ENCODE peak calls at places on chromosomes 1 and 21, in six cellular contexts. S, A, K, Q, R and V are unnamed samples.

GRCh38 chr1:10622896-10623295 is 148.1 kb downstream of the PEX14 start:
- DNase-seq in S (no peak), A (no peak), K (no peak), Q (no peak), R (no peak), V (no peak)

GRCh38 chr1:36393686-36394085 is 4.0 kb downstream of the LSM10 start:
- DNase-seq in S (no peak), A (no peak), K (no peak), Q (no peak), R (no peak), V (no peak)

GRCh38 chr1:36693116-36693515 is 210.4 kb upstream of the CSF3R start:
- DNase-seq in S (no peak), A (no peak), K (no peak), Q (no peak), R (no peak), V (no peak)

GRCh38 chr1:10646347-10646861 is 150.0 kb downstream of the CASZ1 start:
- DNase-seq in S (peak; percentile 43), A (no peak), K (peak; percentile 50), Q (no peak), R (peak; percentile 33), V (peak; percentile 76)

GRCh38 chr1:185917646-185918045 is 183.5 kb downstream of the HMCN1 start:
- DNase-seq in S (peak; percentile 68), A (peak; percentile 60), K (peak; percentile 44), Q (peak; percentile 47), R (no peak), V (peak; percentile 51)

GRCh38 chr1:179599623-179600249 is 8.1 kb downstream of the TDRD5 start:
- DNase-seq in S (peak; percentile 45), A (peak; percentile 59), K (peak; percentile 71), Q (peak; percentile 74), R (peak; percentile 44), V (peak; percentile 42)

GRCh38 chr1:63601463-63601862 is 8.3 kb downstream of the PGM1 start:
- DNase-seq in S (peak; percentile 46), A (no peak), K (no peak), Q (no peak), R (no peak), V (no peak)

GRCh38 chr1:26031196-26031902 is 9.8 kb downstream of the EXTL1 start:
- DNase-seq in S (no peak), A (no peak), K (no peak), Q (no peak), R (no peak), V (peak; percentile 77)

GRCh38 chr1:78560811-78561210 is 59.4 kb upstream of the IFI44L start:
- DNase-seq in S (no peak), A (no peak), K (no peak), Q (no peak), R (no peak), V (peak; percentile 29)

GRCh38 chr1:225461533-225462428 is 33.9 kb upstream of the LBR start:
- DNase-seq in S (no peak), A (no peak), K (no peak), Q (no peak), R (no peak), V (peak; percentile 44)

GRCh38 chr1:174580801-174581200 is 133.0 kb downstream of the GPR52 start:
- DNase-seq in S (no peak), A (no peak), K (no peak), Q (no peak), R (no peak), V (no peak)

GRCh38 chr21:31802331-31802730 is 70.4 kb upstream of the SCAF4 start:
- DNase-seq in S (peak; percentile 27), A (no peak), K (no peak), Q (no peak), R (no peak), V (no peak)

GRCh38 chr1:180762796-180763195 is 131.0 kb downstream of the XPR1 start:
- DNase-seq in S (no peak), A (no peak), K (no peak), Q (no peak), R (no peak), V (no peak)

GRCh38 chr21:14916676-14917141 is 148.1 kb downstream of the NRIP1 start:
- DNase-seq in S (peak; percentile 80), A (peak; percentile 17), K (peak; percentile 91), Q (no peak), R (no peak), V (no peak)

GRCh38 chr1:116409751-116410182 is 36.7 kb downstream of the ATP1A1 start:
- DNase-seq in S (no peak), A (no peak), K (no peak), Q (no peak), R (no peak), V (peak; percentile 41)

GRCh38 chr1:7549693-7550161 is 221.4 kb upstream of the VAMP3 start:
- DNase-seq in S (no peak), A (no peak), K (no peak), Q (no peak), R (no peak), V (peak; percentile 20)

DNA sequence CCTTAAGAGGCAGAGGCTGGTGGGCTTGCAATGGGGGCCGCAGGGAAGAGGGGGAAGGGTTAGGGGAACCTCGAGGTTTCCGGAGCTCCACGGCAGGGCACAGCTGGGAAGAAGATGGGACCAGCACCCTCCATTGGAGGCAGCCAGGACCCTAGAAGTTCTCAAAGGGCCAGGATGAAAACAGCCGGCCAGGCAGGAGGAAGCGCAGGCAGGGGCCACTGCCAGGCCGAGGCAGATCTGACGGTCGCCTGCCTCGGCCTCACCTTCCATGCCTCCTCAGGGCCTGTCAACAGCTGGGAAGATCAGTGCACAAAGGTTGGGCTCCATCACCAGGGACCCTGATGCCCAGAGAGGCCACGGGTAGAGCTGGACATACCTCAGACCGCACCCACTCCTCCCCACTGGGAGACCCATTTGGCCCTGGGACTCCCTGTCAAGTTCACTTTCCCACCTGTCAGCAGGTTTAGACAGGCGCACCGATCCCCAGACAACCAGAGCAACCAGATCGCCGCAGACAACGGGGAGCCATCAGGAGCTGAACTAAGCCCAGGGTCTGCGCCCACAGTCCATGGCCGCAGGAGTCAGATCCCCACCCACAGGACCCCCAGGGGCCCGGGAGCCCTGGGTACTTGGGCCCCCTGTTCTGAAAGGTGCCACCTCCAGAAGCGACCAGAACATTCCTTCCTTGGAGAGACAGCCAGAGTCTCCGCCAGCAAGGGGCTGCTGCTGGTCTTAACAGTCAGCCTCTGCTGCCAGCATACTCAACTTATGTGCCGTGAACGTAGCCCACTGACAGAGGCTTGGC is 2.2 kb downstream of the SLC19A1 start:
- DNase-seq in S (no peak), A (no peak), K (no peak), Q (no peak), R (no peak), V (no peak)
- TF ChIP-seq EZH2phosphoT487 in S (no peak), A (no peak), K (no peak), Q (no peak), R (no peak), V (no peak)

GRCh38 chr1:147084273-147085096 is 87.8 kb downstream of the PRKAB2 start:
- DNase-seq in S (peak; percentile 88), A (peak; percentile 90), K (no peak), Q (peak; percentile 84), R (no peak), V (peak; percentile 91)
- TF ChIP-seq EZH2 in S (peak; percentile 16), A (no peak), K (no peak), Q (no peak), R (no peak), V (no peak)

GRCh38 chr1:70353038-70353437 is 1.5 kb downstream of the ANKRD13C start:
- DNase-seq in S (no peak), A (no peak), K (no peak), Q (no peak), R (no peak), V (no peak)

GRCh38 chr1:70358921-70359564 is 4.5 kb upstream of the ANKRD13C start:
- DNase-seq in S (no peak), A (no peak), K (peak; percentile 91), Q (peak; percentile 63), R (no peak), V (peak; percentile 68)

GRCh38 chr1:70355111-70355407 is 537 bp upstream of the ANKRD13C start:
- DNase-seq in S (no peak), A (no peak), K (no peak), Q (no peak), R (no peak), V (no peak)

GRCh38 chr1:70353641-70354331 is 736 bp downstream of the ANKRD13C start:
- DNase-seq in S (peak; percentile 41), A (peak; percentile 38), K (peak; percentile 82), Q (peak; percentile 89), R (no peak), V (peak; percentile 84)

DNA sequence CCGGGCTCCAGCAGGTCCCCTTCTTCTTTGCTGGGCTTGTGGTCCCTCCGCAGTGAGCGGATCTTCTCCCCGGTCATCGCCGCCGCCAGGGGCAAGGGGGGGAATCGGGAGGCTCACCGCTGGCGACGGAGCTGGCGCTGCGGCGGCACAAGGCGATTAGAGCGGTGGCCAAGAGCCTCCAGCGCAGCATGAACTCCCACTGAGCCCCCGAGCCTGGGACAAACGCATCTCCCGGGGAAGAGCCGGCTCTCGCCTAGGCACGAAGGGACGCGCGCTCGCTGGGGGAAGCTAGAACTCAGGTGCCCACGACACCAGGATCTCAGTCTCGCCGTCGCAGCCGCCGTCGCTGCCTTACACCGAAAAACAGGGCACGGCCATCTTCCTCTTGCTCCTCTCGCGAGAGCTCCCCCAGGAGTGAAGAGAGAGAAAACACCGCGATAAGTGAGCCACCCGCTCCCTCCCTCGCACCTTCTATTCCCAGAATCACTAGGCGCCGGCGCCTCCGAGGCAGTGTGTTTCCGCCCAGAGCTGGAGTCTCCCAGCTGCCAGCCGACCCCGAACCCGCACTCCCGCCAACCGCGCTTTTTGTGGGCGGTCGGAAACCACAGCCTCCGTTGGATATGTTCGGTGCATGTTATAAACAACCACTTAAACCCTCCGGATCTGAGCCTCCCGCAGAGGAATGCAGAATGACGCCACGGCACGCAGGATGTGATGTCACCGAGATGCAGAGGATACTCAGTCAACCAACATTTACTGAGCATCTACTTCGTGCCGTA is at the start of gene ANKRD13C:
- DNase-seq in S (peak; percentile 99), A (peak; percentile 98), K (peak; percentile 95), Q (peak; percentile 91), R (peak; percentile 92), V (peak; percentile 99)
- H3K9me2 ChIP-seq in S (no peaks in the 10 kb centered on the region), A (no peaks in the 10 kb centered on the region), K (no peaks in the 10 kb centered on the region), Q (no peaks in the 10 kb centered on the region), R (no peaks in the 10 kb centered on the region), V (no peaks in the 10 kb centered on the region)

DNA sequence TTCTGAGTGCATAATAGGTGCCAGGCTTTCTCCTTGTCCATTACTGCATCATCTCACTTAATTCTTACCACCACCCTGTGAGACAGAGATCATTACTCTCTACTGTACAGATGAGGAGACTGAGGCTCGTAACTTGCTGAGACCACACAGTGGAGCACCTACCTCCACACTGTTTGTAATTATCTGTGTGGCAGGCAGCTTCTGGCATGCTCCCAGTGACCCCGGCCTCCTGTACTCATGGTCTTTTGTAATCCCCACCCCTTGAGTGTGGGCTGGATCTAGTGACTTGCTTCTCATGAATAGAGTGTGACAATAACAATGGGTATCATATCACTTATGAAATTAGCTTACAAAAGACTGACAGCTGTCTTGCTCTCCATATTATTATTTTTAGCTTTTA is 407.3 kb downstream of the MATN1 start:
- DNase-seq in S (no peak), A (no peak), K (no peak), Q (no peak), R (no peak), V (no peak)
- TF ChIP-seq EZH2phosphoT487 in S (no peak), A (no peak), K (no peak), Q (no peak), R (no peak), V (no peak)

GRCh38 chr1:46490603-46491499 is 1.2 kb downstream of the DMBX1 start:
- DNase-seq in S (no peak), A (no peak), K (no peak), Q (no peak), R (no peak), V (peak; percentile 34)
- TF ChIP-seq EZH2 in S (peak; percentile 99), A (peak; percentile 93), K (no peak), Q (peak; percentile 88), R (no peak), V (peak; percentile 78)